ENCODE peak calls at places on chromosomes 5 and 9, in nine cellular contexts. One of them, this sample, is unnamed.

GRCh38 chr9:35618325-35618727 is at the start of gene CD72:
- DNase-seq in sciatic nerve: no peak
- DNase-seq in Karpas-422: peak; percentile 72
- DNase-seq in NCI-H748 treated with DMSO at 0.1 percent for 48 hours: no peak
- DNase-seq in NCI-H2081: no peak
- DNase-seq in RPMI7951: no peak
- DNase-seq in HS-5: no peak
- DNase-seq in anterior cingulate cortex: no peak
- DNase-seq in psoas muscle: peak; percentile 46
- DNase-seq in this sample: peak; percentile 88

GRCh38 chr9:84207443-84208032 is 133.0 kb downstream of the SLC28A3 start:
- DNase-seq in Karpas-422: no peak
- DNase-seq in psoas muscle: no peak
- DNase-seq in NCI-H748 treated with DMSO at 0.1 percent for 48 hours: no peak
- DNase-seq in RPMI7951: no peak
- DNase-seq in HS-5: no peak
- DNase-seq in sciatic nerve: no peak
- DNase-seq in anterior cingulate cortex: no peak
- DNase-seq in NCI-H2081: no peak
- DNase-seq in this sample: no peak

GRCh38 chr5:75050415-75050814 is 1.9 kb downstream of the GCNT4 start:
- DNase-seq in NCI-H2081: no peak
- DNase-seq in NCI-H748 treated with DMSO at 0.1 percent for 48 hours: no peak
- DNase-seq in psoas muscle: no peak
- DNase-seq in Karpas-422: peak; percentile 45
- DNase-seq in sciatic nerve: no peak
- DNase-seq in anterior cingulate cortex: no peak
- DNase-seq in HS-5: no peak
- DNase-seq in RPMI7951: peak; percentile 36
- DNase-seq in this sample: peak; percentile 32

GRCh38 chr5:74693176-74693575 is 8.1 kb downstream of the HEXB start:
- DNase-seq in NCI-H748 treated with DMSO at 0.1 percent for 48 hours: no peak
- DNase-seq in anterior cingulate cortex: no peak
- DNase-seq in NCI-H2081: no peak
- DNase-seq in Karpas-422: no peak
- DNase-seq in psoas muscle: no peak
- DNase-seq in sciatic nerve: no peak
- DNase-seq in HS-5: no peak
- DNase-seq in RPMI7951: no peak
- DNase-seq in this sample: no peak

GRCh38 chr9:94068257-94068656 is 16.0 kb upstream of the PTPDC1 start:
- DNase-seq in Karpas-422: no peak
- DNase-seq in NCI-H748 treated with DMSO at 0.1 percent for 48 hours: no peak
- DNase-seq in sciatic nerve: no peak
- DNase-seq in NCI-H2081: no peak
- DNase-seq in anterior cingulate cortex: no peak
- DNase-seq in HS-5: no peak
- DNase-seq in RPMI7951: no peak
- DNase-seq in psoas muscle: no peak
- DNase-seq in this sample: no peak

GRCh38 chr9:112093875-112094227 is 81.2 kb downstream of the SUSD1 start:
- DNase-seq in HS-5: no peak
- DNase-seq in NCI-H748 treated with DMSO at 0.1 percent for 48 hours: no peak
- DNase-seq in psoas muscle: no peak
- DNase-seq in anterior cingulate cortex: no peak
- DNase-seq in NCI-H2081: no peak
- DNase-seq in Karpas-422: no peak
- DNase-seq in RPMI7951: no peak
- DNase-seq in sciatic nerve: no peak
- DNase-seq in this sample: no peak

GRCh38 chr5:98713027-98713426 is 60.4 kb upstream of the RGMB start:
- DNase-seq in Karpas-422: no peak
- DNase-seq in psoas muscle: no peak
- DNase-seq in sciatic nerve: no peak
- DNase-seq in RPMI7951: no peak
- DNase-seq in HS-5: peak; percentile 54
- DNase-seq in anterior cingulate cortex: no peak
- DNase-seq in NCI-H748 treated with DMSO at 0.1 percent for 48 hours: no peak
- DNase-seq in NCI-H2081: no peak
- DNase-seq in this sample: no peak

GRCh38 chr5:143398451-143399237 is 4.8 kb downstream of the NR3C1 start:
- DNase-seq in anterior cingulate cortex: no peak
- DNase-seq in RPMI7951: no peak
- DNase-seq in HS-5: no peak
- DNase-seq in NCI-H2081: no peak
- DNase-seq in Karpas-422: peak; percentile 83
- DNase-seq in sciatic nerve: no peak
- DNase-seq in psoas muscle: no peak
- DNase-seq in NCI-H748 treated with DMSO at 0.1 percent for 48 hours: no peak
- DNase-seq in this sample: peak; percentile 34

GRCh38 chr5:170266570-170267379 is 30.8 kb downstream of the LCP2 start:
- DNase-seq in sciatic nerve: no peak
- DNase-seq in HS-5: no peak
- DNase-seq in NCI-H2081: no peak
- DNase-seq in Karpas-422: no peak
- DNase-seq in NCI-H748 treated with DMSO at 0.1 percent for 48 hours: no peak
- DNase-seq in anterior cingulate cortex: no peak
- DNase-seq in psoas muscle: no peak
- DNase-seq in RPMI7951: no peak
- DNase-seq in this sample: no peak

GRCh38 chr5:157303667-157304327 is 37.9 kb downstream of the CYFIP2 start:
- DNase-seq in anterior cingulate cortex: no peak
- DNase-seq in sciatic nerve: no peak
- DNase-seq in HS-5: no peak
- DNase-seq in Karpas-422: peak; percentile 63
- DNase-seq in RPMI7951: no peak
- DNase-seq in NCI-H2081: peak; percentile 54
- DNase-seq in psoas muscle: peak; percentile 62
- DNase-seq in NCI-H748 treated with DMSO at 0.1 percent for 48 hours: no peak
- DNase-seq in this sample: no peak

GRCh38 chr5:148418511-148418910 is 34.8 kb downstream of the FBXO38 start:
- DNase-seq in NCI-H2081: no peak
- DNase-seq in RPMI7951: no peak
- DNase-seq in anterior cingulate cortex: no peak
- DNase-seq in HS-5: no peak
- DNase-seq in NCI-H748 treated with DMSO at 0.1 percent for 48 hours: no peak
- DNase-seq in Karpas-422: no peak
- DNase-seq in psoas muscle: no peak
- DNase-seq in sciatic nerve: no peak
- DNase-seq in this sample: no peak

GRCh38 chr5:74334434-74335364 is 305.8 kb downstream of the ENC1 start:
- DNase-seq in Karpas-422: no peak
- DNase-seq in NCI-H748 treated with DMSO at 0.1 percent for 48 hours: no peak
- DNase-seq in RPMI7951: no peak
- DNase-seq in anterior cingulate cortex: no peak
- DNase-seq in sciatic nerve: no peak
- DNase-seq in psoas muscle: no peak
- DNase-seq in NCI-H2081: no peak
- DNase-seq in HS-5: no peak
- DNase-seq in this sample: no peak

GRCh38 chr5:176183321-176184074 is 54.7 kb upstream of the SIMC1 start:
- DNase-seq in anterior cingulate cortex: no peak
- DNase-seq in HS-5: no peak
- DNase-seq in NCI-H748 treated with DMSO at 0.1 percent for 48 hours: peak; percentile 97
- DNase-seq in NCI-H2081: no peak
- DNase-seq in RPMI7951: no peak
- DNase-seq in psoas muscle: no peak
- DNase-seq in Karpas-422: no peak
- DNase-seq in sciatic nerve: no peak
- DNase-seq in this sample: no peak

GRCh38 chr5:142749321-142749720 is 20.9 kb upstream of the ARHGAP26 start:
- DNase-seq in NCI-H748 treated with DMSO at 0.1 percent for 48 hours: no peak
- DNase-seq in RPMI7951: peak; percentile 77
- DNase-seq in psoas muscle: no peak
- DNase-seq in HS-5: no peak
- DNase-seq in anterior cingulate cortex: no peak
- DNase-seq in NCI-H2081: no peak
- DNase-seq in sciatic nerve: no peak
- DNase-seq in Karpas-422: no peak
- DNase-seq in this sample: no peak

GRCh38 chr5:72314571-72315172 is 5.4 kb downstream of the MRPS27 start:
- DNase-seq in anterior cingulate cortex: no peak
- DNase-seq in HS-5: no peak
- DNase-seq in NCI-H748 treated with DMSO at 0.1 percent for 48 hours: no peak
- DNase-seq in NCI-H2081: no peak
- DNase-seq in sciatic nerve: no peak
- DNase-seq in Karpas-422: peak; percentile 54
- DNase-seq in psoas muscle: no peak
- DNase-seq in RPMI7951: peak; percentile 41
- DNase-seq in this sample: peak; percentile 38

GRCh38 chr9:37676411-37676830 is 25.7 kb downstream of the FRMPD1 start:
- DNase-seq in Karpas-422: peak; percentile 15
- DNase-seq in HS-5: no peak
- DNase-seq in NCI-H2081: peak; percentile 86
- DNase-seq in sciatic nerve: no peak
- DNase-seq in RPMI7951: no peak
- DNase-seq in psoas muscle: peak; percentile 57
- DNase-seq in anterior cingulate cortex: peak; percentile 11
- DNase-seq in NCI-H748 treated with DMSO at 0.1 percent for 48 hours: peak; percentile 79
- DNase-seq in this sample: no peak

GRCh38 chr9:136901516-136902258 is 15.4 kb downstream of the TRAF2 start:
- DNase-seq in RPMI7951: peak; percentile 76
- DNase-seq in NCI-H748 treated with DMSO at 0.1 percent for 48 hours: no peak
- DNase-seq in HS-5: peak; percentile 53
- DNase-seq in NCI-H2081: no peak
- DNase-seq in Karpas-422: no peak
- DNase-seq in psoas muscle: peak; percentile 67
- DNase-seq in anterior cingulate cortex: no peak
- DNase-seq in sciatic nerve: no peak
- DNase-seq in this sample: peak; percentile 35

GRCh38 chr9:107750741-107751521 is 261.4 kb upstream of the KLF4 start:
- DNase-seq in sciatic nerve: peak; percentile 89
- DNase-seq in RPMI7951: peak; percentile 100
- DNase-seq in psoas muscle: peak; percentile 92
- DNase-seq in NCI-H748 treated with DMSO at 0.1 percent for 48 hours: no peak
- DNase-seq in HS-5: peak; percentile 93
- DNase-seq in Karpas-422: no peak
- DNase-seq in NCI-H2081: no peak
- DNase-seq in anterior cingulate cortex: peak; percentile 40
- DNase-seq in this sample: no peak

GRCh38 chr5:38259062-38259857 is 901 bp downstream of the EGFLAM start:
- DNase-seq in NCI-H2081: peak; percentile 14
- DNase-seq in NCI-H748 treated with DMSO at 0.1 percent for 48 hours: peak; percentile 37
- DNase-seq in anterior cingulate cortex: no peak
- DNase-seq in psoas muscle: no peak
- DNase-seq in HS-5: no peak
- DNase-seq in sciatic nerve: no peak
- DNase-seq in Karpas-422: no peak
- DNase-seq in RPMI7951: no peak
- DNase-seq in this sample: no peak

GRCh38 chr9:32627394-32627954 is 8.0 kb downstream of the TAF1L start:
- DNase-seq in psoas muscle: no peak
- DNase-seq in sciatic nerve: no peak
- DNase-seq in HS-5: no peak
- DNase-seq in RPMI7951: peak; percentile 10
- DNase-seq in NCI-H748 treated with DMSO at 0.1 percent for 48 hours: no peak
- DNase-seq in NCI-H2081: no peak
- DNase-seq in anterior cingulate cortex: no peak
- DNase-seq in Karpas-422: no peak
- DNase-seq in this sample: no peak

GRCh38 chr9:107484117-107484723 is 5.3 kb downstream of the KLF4 start:
- DNase-seq in RPMI7951: peak; percentile 77
- DNase-seq in Karpas-422: peak; percentile 77
- DNase-seq in sciatic nerve: no peak
- DNase-seq in HS-5: peak; percentile 52
- DNase-seq in NCI-H748 treated with DMSO at 0.1 percent for 48 hours: peak; percentile 82
- DNase-seq in anterior cingulate cortex: no peak
- DNase-seq in psoas muscle: no peak
- DNase-seq in NCI-H2081: peak; percentile 43
- DNase-seq in this sample: peak; percentile 58

GRCh38 chr9:16431666-16432065 is 438.8 kb downstream of the BNC2 start:
- DNase-seq in anterior cingulate cortex: no peak
- DNase-seq in psoas muscle: no peak
- DNase-seq in Karpas-422: no peak
- DNase-seq in NCI-H2081: no peak
- DNase-seq in RPMI7951: no peak
- DNase-seq in HS-5: no peak
- DNase-seq in sciatic nerve: no peak
- DNase-seq in NCI-H748 treated with DMSO at 0.1 percent for 48 hours: no peak
- DNase-seq in this sample: no peak

GRCh38 chr9:6198251-6198650 is 17.4 kb upstream of the IL33 start:
- DNase-seq in HS-5: no peak
- DNase-seq in Karpas-422: no peak
- DNase-seq in NCI-H2081: no peak
- DNase-seq in anterior cingulate cortex: no peak
- DNase-seq in psoas muscle: no peak
- DNase-seq in sciatic nerve: no peak
- DNase-seq in RPMI7951: no peak
- DNase-seq in NCI-H748 treated with DMSO at 0.1 percent for 48 hours: no peak
- DNase-seq in this sample: no peak

GRCh38 chr5:143713331-143714032 is 98.5 kb upstream of the HMHB1 start:
- DNase-seq in anterior cingulate cortex: no peak
- DNase-seq in HS-5: no peak
- DNase-seq in RPMI7951: no peak
- DNase-seq in NCI-H748 treated with DMSO at 0.1 percent for 48 hours: no peak
- DNase-seq in sciatic nerve: no peak
- DNase-seq in Karpas-422: no peak
- DNase-seq in psoas muscle: no peak
- DNase-seq in NCI-H2081: no peak
- DNase-seq in this sample: no peak

GRCh38 chr9:127390563-127390962 is 6.4 kb upstream of the SLC2A8 start:
- DNase-seq in RPMI7951: peak; percentile 54
- DNase-seq in anterior cingulate cortex: no peak
- DNase-seq in HS-5: no peak
- DNase-seq in sciatic nerve: no peak
- DNase-seq in NCI-H2081: no peak
- DNase-seq in NCI-H748 treated with DMSO at 0.1 percent for 48 hours: no peak
- DNase-seq in Karpas-422: no peak
- DNase-seq in psoas muscle: no peak
- DNase-seq in this sample: no peak

GRCh38 chr5:72835633-72836032 is 19.2 kb downstream of the TNPO1 start:
- DNase-seq in psoas muscle: no peak
- DNase-seq in NCI-H2081: no peak
- DNase-seq in NCI-H748 treated with DMSO at 0.1 percent for 48 hours: no peak
- DNase-seq in Karpas-422: no peak
- DNase-seq in RPMI7951: no peak
- DNase-seq in HS-5: no peak
- DNase-seq in sciatic nerve: no peak
- DNase-seq in anterior cingulate cortex: no peak
- DNase-seq in this sample: no peak

GRCh38 chr5:176524987-176525386 is 12.2 kb downstream of the RNF44 start:
- DNase-seq in Karpas-422: no peak
- DNase-seq in NCI-H748 treated with DMSO at 0.1 percent for 48 hours: no peak
- DNase-seq in sciatic nerve: no peak
- DNase-seq in HS-5: no peak
- DNase-seq in NCI-H2081: no peak
- DNase-seq in anterior cingulate cortex: no peak
- DNase-seq in RPMI7951: no peak
- DNase-seq in psoas muscle: no peak
- DNase-seq in this sample: no peak

GRCh38 chr5:34497031-34497808 is 158.9 kb upstream of the RAI14 start:
- DNase-seq in HS-5: no peak
- DNase-seq in anterior cingulate cortex: no peak
- DNase-seq in psoas muscle: peak; percentile 88
- DNase-seq in RPMI7951: no peak
- DNase-seq in NCI-H2081: no peak
- DNase-seq in NCI-H748 treated with DMSO at 0.1 percent for 48 hours: no peak
- DNase-seq in sciatic nerve: peak; percentile 93
- DNase-seq in Karpas-422: no peak
- DNase-seq in this sample: no peak

GRCh38 chr9:100167176-100167575 is 68.1 kb downstream of the INVS start:
- DNase-seq in psoas muscle: no peak
- DNase-seq in anterior cingulate cortex: no peak
- DNase-seq in HS-5: no peak
- DNase-seq in NCI-H748 treated with DMSO at 0.1 percent for 48 hours: no peak
- DNase-seq in Karpas-422: no peak
- DNase-seq in RPMI7951: no peak
- DNase-seq in sciatic nerve: no peak
- DNase-seq in NCI-H2081: no peak
- DNase-seq in this sample: no peak

GRCh38 chr9:124769451-124770358 is 1.4 kb downstream of the NR6A1 start:
- DNase-seq in RPMI7951: no peak
- DNase-seq in anterior cingulate cortex: no peak
- DNase-seq in NCI-H748 treated with DMSO at 0.1 percent for 48 hours: peak; percentile 27
- DNase-seq in NCI-H2081: no peak
- DNase-seq in psoas muscle: peak; percentile 62
- DNase-seq in HS-5: no peak
- DNase-seq in sciatic nerve: peak; percentile 72
- DNase-seq in Karpas-422: peak; percentile 66
- DNase-seq in this sample: peak; percentile 61

GRCh38 chr9:125889524-125890473 is 142.6 kb downstream of the PBX3 start:
- DNase-seq in NCI-H2081: peak; percentile 70
- DNase-seq in psoas muscle: peak; percentile 50
- DNase-seq in Karpas-422: no peak
- DNase-seq in NCI-H748 treated with DMSO at 0.1 percent for 48 hours: peak; percentile 68
- DNase-seq in anterior cingulate cortex: peak; percentile 43
- DNase-seq in HS-5: no peak
- DNase-seq in sciatic nerve: peak; percentile 60
- DNase-seq in RPMI7951: peak; percentile 46
- DNase-seq in this sample: peak; percentile 24